ENCODE peak calls at places on chromosomes 11 and 22, in four cellular contexts. One of them, this sample, is unnamed.

GRCh38 chr11:45056529-45056928 is 89.9 kb upstream of the PRDM11 start:
- DNase-seq in heart right ventricle: no peak
- DNase-seq in right lobe of liver: no peak
- DNase-seq in neural crest cell: no peak
- DNase-seq in this sample: no peak

GRCh38 chr11:82634091-82634490 is 99.6 kb downstream of the FAM181B start:
- DNase-seq in heart right ventricle: no peak
- DNase-seq in right lobe of liver: no peak
- DNase-seq in neural crest cell: no peak
- DNase-seq in this sample: no peak

GRCh38 chr11:125170001-125170405 is 5.5 kb downstream of the PKNOX2 start:
- DNase-seq in heart right ventricle: peak
- DNase-seq in right lobe of liver: no peak
- DNase-seq in neural crest cell: no peak
- DNase-seq in this sample: no peak

GRCh38 chr22:46789992-46790391 is 27.5 kb downstream of the TBC1D22A start:
- DNase-seq in heart right ventricle: no peak
- DNase-seq in right lobe of liver: no peak
- DNase-seq in neural crest cell: no peak
- DNase-seq in this sample: no peak

GRCh38 chr22:31739795-31740201 is 10.1 kb downstream of the PRR14L start:
- DNase-seq in heart right ventricle: no peak
- DNase-seq in right lobe of liver: peak
- DNase-seq in neural crest cell: no peak
- DNase-seq in this sample: no peak

GRCh38 chr11:118061401-118062125 is 15.3 kb upstream of the TMPRSS4 start:
- DNase-seq in heart right ventricle: no peak
- DNase-seq in right lobe of liver: no peak
- DNase-seq in neural crest cell: no peak
- DNase-seq in this sample: no peak

GRCh38 chr11:46057489-46057888 is 63.8 kb downstream of the PHF21A start:
- DNase-seq in heart right ventricle: no peak
- DNase-seq in right lobe of liver: no peak
- DNase-seq in neural crest cell: no peak
- DNase-seq in this sample: no peak

GRCh38 chr11:70546179-70546940 is 148.0 kb downstream of the CTTN start:
- DNase-seq in heart right ventricle: no peak
- DNase-seq in right lobe of liver: peak
- DNase-seq in neural crest cell: no peak
- DNase-seq in this sample: no peak

GRCh38 chr22:35051791-35052190 is 14.2 kb upstream of the ISX start:
- DNase-seq in heart right ventricle: no peak
- DNase-seq in right lobe of liver: no peak
- DNase-seq in neural crest cell: no peak
- DNase-seq in this sample: peak

GRCh38 chr22:42831712-42832111 is 25.4 kb downstream of the ARFGAP3 start:
- DNase-seq in heart right ventricle: no peak
- DNase-seq in right lobe of liver: no peak
- DNase-seq in neural crest cell: no peak
- DNase-seq in this sample: no peak

GRCh38 chr11:110279881-110280280 is 16.5 kb downstream of the RDX start:
- DNase-seq in heart right ventricle: no peak
- DNase-seq in right lobe of liver: no peak
- DNase-seq in neural crest cell: no peak
- DNase-seq in this sample: no peak

GRCh38 chr11:63537293-63538101 is 889 bp downstream of the PLAAT4 start:
- DNase-seq in heart right ventricle: peak
- DNase-seq in right lobe of liver: peak
- DNase-seq in neural crest cell: no peak
- DNase-seq in this sample: no peak
- TF ChIP-seq CTCF in heart right ventricle: no peak
- TF ChIP-seq CTCF in right lobe of liver: no peak
- TF ChIP-seq CTCF in neural crest cell: no peak
- TF ChIP-seq CTCF in this sample: no peak

GRCh38 chr22:37169947-37170688 is 17.9 kb downstream of the C1QTNF6 start:
- DNase-seq in heart right ventricle: no peak
- DNase-seq in right lobe of liver: peak
- DNase-seq in neural crest cell: no peak
- DNase-seq in this sample: no peak
- TF ChIP-seq CTCF in heart right ventricle: no peak
- TF ChIP-seq CTCF in right lobe of liver: no peak
- TF ChIP-seq CTCF in neural crest cell: no peak
- TF ChIP-seq CTCF in this sample: no peak

GRCh38 chr11:73597956-73598718 is at the start of gene FAM168A:
- DNase-seq in heart right ventricle: peak
- DNase-seq in right lobe of liver: peak
- DNase-seq in neural crest cell: peak
- DNase-seq in this sample: peak
- TF ChIP-seq CTCF in heart right ventricle: no peak
- TF ChIP-seq CTCF in right lobe of liver: no peak
- TF ChIP-seq CTCF in neural crest cell: peak
- TF ChIP-seq CTCF in this sample: peak

GRCh38 chr11:68872216-68873003 is 30.7 kb upstream of the CPT1A start:
- DNase-seq in heart right ventricle: no peak
- DNase-seq in right lobe of liver: peak
- DNase-seq in neural crest cell: no peak
- DNase-seq in this sample: no peak

GRCh38 chr11:68882391-68882790 is 21.2 kb downstream of the MRPL21 start:
- DNase-seq in heart right ventricle: no peak
- DNase-seq in right lobe of liver: no peak
- DNase-seq in neural crest cell: no peak
- DNase-seq in this sample: no peak

GRCh38 chr11:68880851-68881250 is 22.8 kb downstream of the MRPL21 start:
- DNase-seq in heart right ventricle: no peak
- DNase-seq in right lobe of liver: no peak
- DNase-seq in neural crest cell: no peak
- DNase-seq in this sample: no peak

GRCh38 chr11:68881320-68881719 is 22.3 kb downstream of the MRPL21 start:
- DNase-seq in heart right ventricle: no peak
- DNase-seq in right lobe of liver: no peak
- DNase-seq in neural crest cell: no peak
- DNase-seq in this sample: no peak

DNA sequence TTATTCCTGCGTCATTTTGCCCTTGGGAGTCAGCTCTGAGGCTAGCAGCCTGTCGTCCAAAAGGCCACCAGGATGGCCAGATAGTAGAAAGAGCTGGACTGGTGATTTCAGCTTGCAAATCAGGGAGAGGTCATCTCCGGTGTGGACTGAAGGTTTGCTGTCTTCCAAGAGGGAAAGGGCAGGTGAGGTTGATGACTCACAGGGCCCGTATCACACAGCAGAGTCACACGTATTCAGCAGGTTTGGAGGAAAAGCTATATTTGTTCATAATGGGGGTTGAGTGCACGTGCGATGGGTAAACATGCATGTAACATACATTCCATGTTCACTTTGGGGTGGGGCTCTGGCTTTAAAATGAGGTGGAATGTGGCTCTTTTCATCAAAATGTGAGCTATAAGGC is 25.6 kb downstream of the MRPL21 start:
- DNase-seq in heart right ventricle: no peak
- DNase-seq in right lobe of liver: no peak
- DNase-seq in neural crest cell: no peak
- DNase-seq in this sample: no peak
- TF ChIP-seq CTCF in heart right ventricle: no peak
- TF ChIP-seq CTCF in right lobe of liver: no peak
- TF ChIP-seq CTCF in neural crest cell: no peak
- TF ChIP-seq CTCF in this sample: no peak

GRCh38 chr11:114571712-114572111 is 12.0 kb upstream of the NXPE1 start:
- DNase-seq in heart right ventricle: no peak
- DNase-seq in right lobe of liver: no peak
- DNase-seq in neural crest cell: no peak
- DNase-seq in this sample: peak
- TF ChIP-seq CTCF in heart right ventricle: no peak
- TF ChIP-seq CTCF in right lobe of liver: no peak
- TF ChIP-seq CTCF in neural crest cell: no peak
- TF ChIP-seq CTCF in this sample: no peak

DNA sequence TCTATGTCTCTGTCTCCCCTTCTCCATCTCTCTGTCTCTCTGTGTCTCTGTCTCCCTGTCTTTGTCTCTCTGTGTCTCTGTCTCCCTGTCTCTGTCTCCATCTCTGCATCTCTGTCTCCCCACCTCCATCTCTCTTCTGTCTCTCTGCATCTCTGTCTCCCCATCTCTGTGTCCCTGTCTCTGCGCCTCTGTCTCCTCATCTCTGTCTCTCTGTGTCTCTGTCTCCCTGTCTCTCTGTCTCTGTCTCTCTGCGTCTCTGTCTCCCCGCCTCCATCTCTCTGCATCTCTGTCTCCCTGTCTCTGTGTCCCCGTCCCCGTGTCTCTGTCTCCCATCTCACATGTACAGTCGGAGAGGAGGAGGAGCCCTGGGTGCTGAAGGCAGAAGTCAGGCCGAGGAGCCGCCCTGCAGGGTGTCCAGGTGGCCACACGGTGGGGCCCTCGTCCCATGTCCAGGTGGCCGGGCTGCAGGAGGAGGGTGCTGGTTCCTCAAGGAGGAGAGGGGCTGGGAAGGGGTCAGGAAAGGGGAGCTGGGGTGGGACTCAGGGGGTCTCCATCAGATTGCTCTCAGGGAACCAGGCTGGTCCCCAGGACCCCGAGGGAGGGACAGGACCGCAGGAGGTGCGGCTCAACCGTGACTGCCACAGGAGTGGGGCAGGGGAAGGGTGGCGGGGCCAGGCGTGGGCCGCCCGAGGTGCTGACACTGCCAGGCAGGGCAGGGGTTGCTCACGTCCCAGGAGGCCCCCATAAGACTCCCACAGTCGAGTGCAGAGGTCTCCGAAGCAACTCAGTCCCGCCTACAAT is 25.6 kb upstream of the TH start:
- DNase-seq in heart right ventricle: peak
- DNase-seq in right lobe of liver: peak
- DNase-seq in neural crest cell: peak
- DNase-seq in this sample: peak
- TF ChIP-seq CTCF in heart right ventricle: peak
- TF ChIP-seq CTCF in right lobe of liver: peak
- TF ChIP-seq CTCF in neural crest cell: peak
- TF ChIP-seq CTCF in this sample: peak

GRCh38 chr11:132126973-132127900 is 756.8 kb downstream of the NTM start:
- DNase-seq in heart right ventricle: no peak
- DNase-seq in right lobe of liver: no peak
- DNase-seq in neural crest cell: peak
- DNase-seq in this sample: peak

GRCh38 chr11:132122701-132123100 is 752.3 kb downstream of the NTM start:
- DNase-seq in heart right ventricle: no peak
- DNase-seq in right lobe of liver: no peak
- DNase-seq in neural crest cell: no peak
- DNase-seq in this sample: no peak

GRCh38 chr11:132123449-132123848 is 753.0 kb downstream of the NTM start:
- DNase-seq in heart right ventricle: no peak
- DNase-seq in right lobe of liver: no peak
- DNase-seq in neural crest cell: no peak
- DNase-seq in this sample: no peak

GRCh38 chr11:132125855-132126841 is 755.7 kb downstream of the NTM start:
- DNase-seq in heart right ventricle: no peak
- DNase-seq in right lobe of liver: no peak
- DNase-seq in neural crest cell: peak
- DNase-seq in this sample: peak

GRCh38 chr11:132123854-132124835 is 753.7 kb downstream of the NTM start:
- DNase-seq in heart right ventricle: no peak
- DNase-seq in right lobe of liver: no peak
- DNase-seq in neural crest cell: no peak
- DNase-seq in this sample: no peak
- TF ChIP-seq CTCF in heart right ventricle: no peak
- TF ChIP-seq CTCF in right lobe of liver: no peak
- TF ChIP-seq CTCF in neural crest cell: peak
- TF ChIP-seq CTCF in this sample: no peak

This sample was measured in activated CD8-positive, alpha-beta T cell treated with anti-CD3 and anti-CD28 coated beads for 36 hours.